ENCODE peak calls at places on chromosome 1, in six cellular contexts. One of them, this sample, is unnamed.

GRCh38 chr1:202615501-202616354 is 94.5 kb downstream of the SYT2 start:
- DNase-seq in foreskin fibroblast: peak
- DNase-seq in breast epithelium: no peak
- DNase-seq in fibroblast of lung: peak
- DNase-seq in ascending aorta: no peak
- DNase-seq in upper lobe of right lung: no peak
- DNase-seq in this sample: no peak

GRCh38 chr1:14543191-14543849 is 55.2 kb upstream of the KAZN start:
- DNase-seq in foreskin fibroblast: peak
- DNase-seq in breast epithelium: no peak
- DNase-seq in fibroblast of lung: peak
- DNase-seq in upper lobe of right lung: no peak
- DNase-seq in ascending aorta: no peak
- DNase-seq in this sample: no peak

GRCh38 chr1:49686107-49686506 is 337.6 kb downstream of the AGBL4 start:
- DNase-seq in fibroblast of lung: no peak
- DNase-seq in breast epithelium: no peak
- DNase-seq in foreskin fibroblast: no peak
- DNase-seq in upper lobe of right lung: no peak
- DNase-seq in ascending aorta: no peak
- DNase-seq in this sample: no peak

GRCh38 chr1:220786337-220787068 is at the start of gene MTARC1:
- DNase-seq in breast epithelium: no peak
- DNase-seq in ascending aorta: no peak
- DNase-seq in foreskin fibroblast: peak
- DNase-seq in upper lobe of right lung: peak
- DNase-seq in fibroblast of lung: peak
- DNase-seq in this sample: peak

GRCh38 chr1:221743416-221744208 is 1.7 kb upstream of the DUSP10 start:
- DNase-seq in foreskin fibroblast: no peak
- DNase-seq in fibroblast of lung: no peak
- DNase-seq in upper lobe of right lung: no peak
- DNase-seq in breast epithelium: peak
- DNase-seq in ascending aorta: no peak
- DNase-seq in this sample: no peak

GRCh38 chr1:86948212-86948611 is 33.8 kb downstream of the HS2ST1 start:
- DNase-seq in ascending aorta: no peak
- DNase-seq in fibroblast of lung: peak
- DNase-seq in upper lobe of right lung: no peak
- DNase-seq in foreskin fibroblast: no peak
- DNase-seq in breast epithelium: no peak
- DNase-seq in this sample: no peak

GRCh38 chr1:201766117-201766863 is 62.7 kb upstream of the IPO9 start:
- DNase-seq in ascending aorta: no peak
- DNase-seq in upper lobe of right lung: no peak
- DNase-seq in foreskin fibroblast: peak
- DNase-seq in fibroblast of lung: peak
- DNase-seq in breast epithelium: peak
- DNase-seq in this sample: no peak

GRCh38 chr1:198764748-198765147 is 125.9 kb downstream of the PTPRC start:
- DNase-seq in upper lobe of right lung: no peak
- DNase-seq in breast epithelium: no peak
- DNase-seq in fibroblast of lung: peak
- DNase-seq in ascending aorta: no peak
- DNase-seq in foreskin fibroblast: peak
- DNase-seq in this sample: no peak

GRCh38 chr1:47814592-47815436 is 182.4 kb downstream of the TRABD2B start:
- DNase-seq in breast epithelium: no peak
- DNase-seq in fibroblast of lung: no peak
- DNase-seq in foreskin fibroblast: no peak
- DNase-seq in ascending aorta: no peak
- DNase-seq in upper lobe of right lung: no peak
- DNase-seq in this sample: no peak

GRCh38 chr1:36397378-36398230 is at the start of gene LSM10:
- DNase-seq in upper lobe of right lung: peak
- DNase-seq in breast epithelium: peak
- DNase-seq in foreskin fibroblast: peak
- DNase-seq in fibroblast of lung: peak
- DNase-seq in ascending aorta: peak
- DNase-seq in this sample: peak

GRCh38 chr1:90558754-90559378 is 158.2 kb downstream of the BARHL2 start:
- DNase-seq in breast epithelium: no peak
- DNase-seq in fibroblast of lung: no peak
- DNase-seq in ascending aorta: no peak
- DNase-seq in foreskin fibroblast: no peak
- DNase-seq in upper lobe of right lung: no peak
- DNase-seq in this sample: no peak

GRCh38 chr1:232472485-232473041 is 157.4 kb downstream of the SIPA1L2 start:
- DNase-seq in foreskin fibroblast: peak
- DNase-seq in upper lobe of right lung: no peak
- DNase-seq in ascending aorta: no peak
- DNase-seq in fibroblast of lung: peak
- DNase-seq in breast epithelium: no peak
- DNase-seq in this sample: peak

GRCh38 chr1:228391411-228392020 is 15.1 kb downstream of the TRIM11 start:
- DNase-seq in fibroblast of lung: no peak
- DNase-seq in upper lobe of right lung: peak
- DNase-seq in ascending aorta: peak
- DNase-seq in breast epithelium: no peak
- DNase-seq in foreskin fibroblast: no peak
- DNase-seq in this sample: no peak

GRCh38 chr1:228393811-228394570 is 12.6 kb downstream of the TRIM11 start:
- DNase-seq in ascending aorta: no peak
- DNase-seq in foreskin fibroblast: no peak
- DNase-seq in fibroblast of lung: no peak
- DNase-seq in breast epithelium: no peak
- DNase-seq in upper lobe of right lung: peak
- DNase-seq in this sample: no peak

GRCh38 chr1:228394571-228395394 is 11.9 kb downstream of the TRIM11 start:
- DNase-seq in foreskin fibroblast: no peak
- DNase-seq in ascending aorta: peak
- DNase-seq in fibroblast of lung: no peak
- DNase-seq in upper lobe of right lung: peak
- DNase-seq in breast epithelium: no peak
- DNase-seq in this sample: no peak

GRCh38 chr1:228392111-228392936 is 14.3 kb downstream of the TRIM11 start:
- DNase-seq in breast epithelium: no peak
- DNase-seq in upper lobe of right lung: peak
- DNase-seq in ascending aorta: no peak
- DNase-seq in foreskin fibroblast: peak
- DNase-seq in fibroblast of lung: no peak
- DNase-seq in this sample: no peak

DNA sequence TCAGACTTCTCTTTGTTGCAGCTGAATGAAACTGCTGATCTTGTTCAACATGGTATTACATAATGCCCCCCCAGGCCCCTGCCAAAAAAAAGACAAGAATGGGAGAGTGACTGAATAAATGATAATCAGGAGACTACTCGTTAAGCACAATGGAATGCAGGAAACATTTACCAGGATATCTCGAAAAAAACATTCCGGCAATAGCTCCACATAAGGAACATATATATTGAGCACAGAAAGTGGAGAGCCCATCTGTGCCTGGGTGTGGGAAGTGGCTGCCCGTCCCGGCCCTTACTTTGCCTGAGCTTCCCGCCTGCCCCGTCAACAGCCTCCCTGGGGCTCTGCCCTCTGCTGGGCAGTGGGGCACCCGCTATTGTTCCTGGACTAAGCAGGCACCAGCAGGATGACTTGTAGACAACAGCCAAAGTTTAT is 13.4 kb downstream of the TRIM11 start:
- DNase-seq in ascending aorta: peak
- DNase-seq in breast epithelium: no peak
- DNase-seq in foreskin fibroblast: peak
- DNase-seq in upper lobe of right lung: peak
- DNase-seq in fibroblast of lung: peak
- DNase-seq in this sample: no peak
- TF ChIP-seq CTCF in ascending aorta: peak
- TF ChIP-seq CTCF in breast epithelium: peak
- TF ChIP-seq CTCF in foreskin fibroblast: peak
- TF ChIP-seq CTCF in upper lobe of right lung: peak
- TF ChIP-seq CTCF in fibroblast of lung: peak
- TF ChIP-seq CTCF in this sample: peak

GRCh38 chr1:64038119-64038518 is 165.3 kb upstream of the UBE2U start:
- DNase-seq in breast epithelium: no peak
- DNase-seq in fibroblast of lung: no peak
- DNase-seq in foreskin fibroblast: peak
- DNase-seq in ascending aorta: no peak
- DNase-seq in upper lobe of right lung: no peak
- DNase-seq in this sample: no peak

GRCh38 chr1:64031191-64031590 is 172.2 kb upstream of the UBE2U start:
- DNase-seq in fibroblast of lung: no peak
- DNase-seq in upper lobe of right lung: no peak
- DNase-seq in ascending aorta: no peak
- DNase-seq in breast epithelium: no peak
- DNase-seq in foreskin fibroblast: no peak
- DNase-seq in this sample: no peak

GRCh38 chr1:64030411-64030810 is 173.0 kb upstream of the UBE2U start:
- DNase-seq in foreskin fibroblast: no peak
- DNase-seq in upper lobe of right lung: no peak
- DNase-seq in ascending aorta: no peak
- DNase-seq in fibroblast of lung: no peak
- DNase-seq in breast epithelium: no peak
- DNase-seq in this sample: no peak

GRCh38 chr1:64036549-64036948 is 166.9 kb upstream of the UBE2U start:
- DNase-seq in fibroblast of lung: no peak
- DNase-seq in ascending aorta: no peak
- DNase-seq in breast epithelium: no peak
- DNase-seq in upper lobe of right lung: no peak
- DNase-seq in foreskin fibroblast: no peak
- DNase-seq in this sample: no peak

DNA sequence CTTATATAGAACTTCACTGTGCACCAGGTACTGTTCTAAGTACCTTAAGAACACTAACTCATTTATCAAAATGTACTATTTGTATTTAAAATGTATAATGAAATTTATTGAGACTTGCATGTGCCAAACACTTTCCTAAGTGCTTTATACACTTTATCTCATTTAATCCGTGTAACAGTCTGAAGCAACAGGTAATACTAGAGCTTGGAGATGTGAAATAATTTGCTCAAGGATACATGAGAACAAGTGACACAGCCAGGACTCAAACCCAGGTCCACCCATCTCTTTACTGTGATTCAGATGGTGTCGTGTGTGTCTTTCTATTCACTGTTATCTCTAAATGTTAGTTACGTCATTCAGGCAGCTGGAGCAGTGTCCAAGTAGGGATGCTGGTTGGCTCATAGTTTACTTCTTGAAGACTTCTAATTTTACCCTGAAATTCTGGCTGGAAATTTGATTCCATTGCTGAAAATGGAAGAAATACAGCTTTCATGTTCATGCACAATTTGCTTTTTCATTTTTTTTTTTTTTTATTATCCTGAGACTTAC is 169.7 kb upstream of the UBE2U start:
- DNase-seq in ascending aorta: no peak
- DNase-seq in upper lobe of right lung: no peak
- DNase-seq in breast epithelium: no peak
- DNase-seq in fibroblast of lung: peak
- DNase-seq in foreskin fibroblast: peak
- DNase-seq in this sample: no peak
- H3K4me3 ChIP-seq in ascending aorta: no peak
- H3K4me3 ChIP-seq in upper lobe of right lung: no peak
- H3K4me3 ChIP-seq in breast epithelium: no peak
- H3K4me3 ChIP-seq in fibroblast of lung: no peak
- H3K4me3 ChIP-seq in foreskin fibroblast: no peak
- H3K4me3 ChIP-seq in this sample: no peak

DNA sequence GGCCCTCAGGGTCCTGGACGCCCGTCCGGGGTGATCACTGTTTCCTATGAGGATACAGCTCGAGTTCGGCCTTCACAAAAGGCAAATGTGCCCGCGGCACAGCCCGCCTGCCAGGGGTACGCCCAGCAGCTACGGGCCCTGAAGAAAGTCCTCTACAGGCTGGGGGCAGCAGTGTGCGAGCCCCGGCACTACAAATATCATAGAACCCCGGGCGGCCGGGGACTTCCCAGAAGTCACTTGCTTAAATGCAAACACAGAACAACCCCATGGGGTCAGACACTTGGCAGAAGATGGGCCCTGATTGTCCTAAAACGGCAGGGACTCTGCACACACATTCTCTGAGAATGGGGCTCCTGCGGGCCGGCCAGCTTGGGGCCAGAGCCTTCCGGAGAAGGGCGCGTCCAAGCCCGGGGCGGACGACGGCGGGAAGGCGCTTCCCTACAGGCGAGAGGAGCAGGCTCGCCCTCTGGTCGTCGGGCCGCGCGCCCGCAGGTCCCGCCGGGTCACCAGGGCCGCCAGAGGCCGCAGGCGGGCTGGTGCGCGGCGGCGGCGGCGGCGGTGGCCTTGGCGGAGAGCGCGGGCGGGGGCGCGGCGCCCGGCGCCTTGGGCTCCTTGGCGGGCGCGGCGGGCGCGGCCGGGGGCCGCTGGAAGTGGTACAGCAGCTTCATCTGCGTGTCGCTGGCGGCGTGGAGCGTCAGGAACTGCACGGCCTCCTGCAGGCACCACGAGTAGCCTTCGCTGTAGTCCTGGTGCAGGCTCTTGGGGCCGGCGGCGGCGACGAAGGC is 905 bp downstream of the HES5 start:
- DNase-seq in foreskin fibroblast: peak
- DNase-seq in breast epithelium: no peak
- DNase-seq in upper lobe of right lung: no peak
- DNase-seq in ascending aorta: no peak
- DNase-seq in fibroblast of lung: no peak
- DNase-seq in this sample: no peak
- TF ChIP-seq CTCF in foreskin fibroblast: no peak
- TF ChIP-seq CTCF in breast epithelium: no peak
- TF ChIP-seq CTCF in upper lobe of right lung: peak
- TF ChIP-seq CTCF in ascending aorta: no peak
- TF ChIP-seq CTCF in fibroblast of lung: no peak
- TF ChIP-seq CTCF in this sample: no peak

GRCh38 chr1:7970250-7970649 is 8.7 kb downstream of the PARK7 start:
- DNase-seq in foreskin fibroblast: no peak
- DNase-seq in breast epithelium: no peak
- DNase-seq in fibroblast of lung: no peak
- DNase-seq in ascending aorta: no peak
- DNase-seq in upper lobe of right lung: no peak
- DNase-seq in this sample: no peak

GRCh38 chr1:7973086-7973485 is 11.6 kb downstream of the PARK7 start:
- DNase-seq in foreskin fibroblast: no peak
- DNase-seq in upper lobe of right lung: no peak
- DNase-seq in ascending aorta: no peak
- DNase-seq in fibroblast of lung: no peak
- DNase-seq in breast epithelium: no peak
- DNase-seq in this sample: no peak

GRCh38 chr1:7975212-7975865 is 13.8 kb downstream of the PARK7 start:
- DNase-seq in upper lobe of right lung: peak
- DNase-seq in ascending aorta: no peak
- DNase-seq in fibroblast of lung: peak
- DNase-seq in foreskin fibroblast: peak
- DNase-seq in breast epithelium: peak
- DNase-seq in this sample: peak

GRCh38 chr1:7971024-7971423 is 9.5 kb downstream of the PARK7 start:
- DNase-seq in foreskin fibroblast: no peak
- DNase-seq in breast epithelium: no peak
- DNase-seq in ascending aorta: no peak
- DNase-seq in upper lobe of right lung: no peak
- DNase-seq in fibroblast of lung: no peak
- DNase-seq in this sample: peak

DNA sequence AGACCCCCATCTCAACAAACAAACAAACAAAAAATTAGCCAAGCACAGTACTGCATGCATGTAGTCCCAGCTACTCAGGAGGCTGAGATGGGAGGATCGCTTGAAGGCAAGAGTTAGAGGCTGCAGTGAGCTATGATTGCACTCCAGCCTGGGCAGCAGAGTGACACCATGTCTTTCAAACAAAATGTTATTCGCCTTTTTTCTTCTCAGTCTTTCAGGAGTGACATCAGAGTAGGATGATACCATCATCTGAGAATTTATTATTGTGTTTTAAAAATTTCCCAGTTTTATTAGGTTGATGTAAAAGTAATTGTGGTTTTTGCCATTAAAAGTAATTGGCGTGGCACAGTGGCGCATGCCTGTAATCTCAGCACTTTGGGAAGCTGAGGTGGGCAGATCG is 10.8 kb downstream of the PARK7 start:
- DNase-seq in breast epithelium: no peak
- DNase-seq in foreskin fibroblast: no peak
- DNase-seq in fibroblast of lung: no peak
- DNase-seq in upper lobe of right lung: no peak
- DNase-seq in ascending aorta: no peak
- DNase-seq in this sample: no peak
- H3K4me3 ChIP-seq in breast epithelium: no peak
- H3K4me3 ChIP-seq in foreskin fibroblast: no peak
- H3K4me3 ChIP-seq in fibroblast of lung: no peak
- H3K4me3 ChIP-seq in upper lobe of right lung: no peak
- H3K4me3 ChIP-seq in ascending aorta: no peak
- H3K4me3 ChIP-seq in this sample: no peak